ENCODE peak calls at places on chromosomes 13 and 19, in eight cellular contexts. H is NB4, P is A549, C is bronchial epithelial cell, F is breast epithelium, X is colonic mucosa, O is heart right ventricle, M is thyroid gland. U is an unnamed sample.

GRCh38 chr13:102651892-102652291 is 43.0 kb downstream of the METTL21C start:
- DNase-seq in C (no peak), M (peak), O (no peak), F (no peak), H (no peak), X (no peak), P (no peak), U (no peak)

GRCh38 chr13:91142572-91142971 is 204.9 kb upstream of the MIR17HG start:
- DNase-seq in C (peak), X (no peak), F (no peak), P (peak), O (no peak), H (no peak), M (no peak), U (no peak)

GRCh38 chr19:1151037-1151716 is 22.9 kb downstream of the SBNO2 start:
- DNase-seq in C (no peak), P (peak), F (no peak), H (no peak), M (no peak), O (no peak), X (no peak), U (no peak)

GRCh38 chr19:688214-688613 is 7.0 kb downstream of the PRSS57 start:
- DNase-seq in H (no peak), P (no peak), F (no peak), M (no peak), O (no peak), C (no peak), X (no peak), U (no peak)

GRCh38 chr13:21014666-21015170 is 46.7 kb downstream of the LATS2 start:
- DNase-seq in M (peak), F (no peak), C (no peak), O (peak), H (no peak), P (peak), X (no peak), U (no peak)

GRCh38 chr13:75368167-75368566 is 113.8 kb downstream of the TBC1D4 start:
- DNase-seq in H (no peak), P (no peak), X (no peak), C (peak), F (no peak), M (peak), O (no peak), U (no peak)

GRCh38 chr19:3827306-3827705 is 41.1 kb upstream of the MATK start:
- DNase-seq in P (no peak), C (no peak), F (no peak), O (no peak), M (no peak), H (no peak), X (no peak), U (no peak)

GRCh38 chr19:58097783-58098681 is at the start of gene ZSCAN18:
- DNase-seq in M (peak), F (peak), C (peak), O (peak), H (peak), X (peak), P (peak), U (peak)

GRCh38 chr19:30344446-30345425 is 27.4 kb upstream of the ZNF536 start:
- DNase-seq in M (no peak), O (no peak), X (no peak), P (peak), H (peak), F (no peak), C (peak), U (no peak)

GRCh38 chr19:42601811-42602443 is 7.2 kb upstream of the CEACAM8 start:
- DNase-seq in X (no peak), F (no peak), O (no peak), C (peak), P (peak), M (no peak), H (peak), U (no peak)

GRCh38 chr13:26022538-26023292 is 29.1 kb downstream of the SHISA2 start:
- DNase-seq in F (peak), X (no peak), C (peak), M (peak), H (peak), O (peak), P (peak), U (no peak)

GRCh38 chr13:92390217-92390616 is 836.4 kb upstream of the GPC6 start:
- DNase-seq in H (no peak), M (no peak), X (no peak), F (no peak), C (no peak), P (no peak), O (no peak), U (no peak)

DNA sequence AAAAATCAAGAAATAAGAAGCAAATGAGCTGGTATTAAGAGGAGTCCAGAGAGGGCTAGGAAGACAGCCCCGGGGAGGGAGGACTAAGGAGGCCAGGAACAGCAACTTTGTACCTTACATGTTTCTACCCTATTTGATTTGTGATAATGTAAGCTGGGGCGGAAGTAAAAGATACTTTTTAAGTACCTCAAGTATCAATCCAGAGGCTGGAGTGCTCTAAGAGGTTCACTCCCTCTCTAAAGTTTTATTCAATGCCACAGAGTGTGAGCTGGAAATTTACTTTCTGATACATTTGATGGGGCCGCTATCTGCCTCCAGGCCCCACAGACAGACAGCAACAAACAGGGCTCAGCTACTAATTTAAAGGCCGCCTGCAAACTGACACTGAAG is 11.4 kb downstream of the MLLT1 start:
- DNase-seq in C (no peak), M (no peak), O (no peak), P (no peak), F (no peak), X (no peak), H (no peak), U (no peak)
- H3K4me3 ChIP-seq in C (no peak), M (no peak), O (no peak), P (no peak), F (no peak), X (no peak), H (no peak), U (no peak)

DNA sequence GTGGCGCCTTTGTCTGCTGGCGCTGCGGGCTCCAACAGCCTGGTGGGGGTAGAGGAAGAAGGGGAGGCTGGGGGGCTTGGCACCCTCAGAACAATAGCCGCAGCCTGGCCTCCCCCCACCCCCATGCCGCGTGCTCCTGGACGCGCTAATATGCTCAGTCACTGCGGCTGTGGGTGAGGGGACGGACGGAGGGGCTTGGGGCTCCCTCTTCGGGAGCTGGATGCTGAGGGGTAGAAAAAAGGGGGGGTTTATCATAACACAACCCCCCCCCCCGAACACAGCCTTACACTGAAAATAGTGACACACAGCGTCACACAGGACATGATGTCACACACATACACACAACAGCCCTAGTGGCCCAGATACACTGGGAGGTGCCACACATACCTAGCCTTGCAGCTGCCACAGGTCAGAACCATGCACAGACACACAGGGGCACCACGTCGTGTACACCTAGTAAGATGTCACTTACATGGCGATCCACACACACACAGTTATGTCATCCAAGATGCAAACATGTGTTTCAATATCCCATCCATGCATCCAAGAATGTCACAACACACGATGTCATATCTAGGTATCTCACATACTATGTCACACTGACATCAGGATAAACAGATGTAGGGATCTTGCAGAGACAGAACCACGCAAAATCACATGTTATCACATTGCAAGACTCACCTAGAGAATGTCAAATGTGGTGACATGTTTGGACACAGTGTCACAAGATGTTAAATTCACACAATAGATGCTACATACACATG is 760 bp downstream of the MAST1 start:
- DNase-seq in M (no peak), F (no peak), H (no peak), P (no peak), X (no peak), O (no peak), C (no peak), U (no peak)
- H3K4me3 ChIP-seq in M (no peak), F (peak), H (no peak), P (peak), X (no peak), O (no peak), C (peak), U (peak)

GRCh38 chr19:41530184-41530534 is 45.8 kb upstream of the CEACAM21 start:
- DNase-seq in H (no peak), X (no peak), F (no peak), P (no peak), M (no peak), C (no peak), O (no peak), U (no peak)

GRCh38 chr19:41532526-41532925 is 43.4 kb upstream of the CEACAM21 start:
- DNase-seq in C (no peak), P (no peak), X (no peak), O (no peak), F (no peak), H (no peak), M (no peak), U (no peak)

GRCh38 chr19:41531438-41532311 is 44.3 kb upstream of the CEACAM21 start:
- DNase-seq in C (peak), O (peak), X (peak), M (peak), F (peak), H (peak), P (peak), U (peak)

GRCh38 chr19:41529484-41530183 is 46.3 kb upstream of the CEACAM21 start:
- DNase-seq in C (no peak), M (no peak), X (no peak), F (no peak), H (no peak), P (no peak), O (no peak), U (no peak)

DNA sequence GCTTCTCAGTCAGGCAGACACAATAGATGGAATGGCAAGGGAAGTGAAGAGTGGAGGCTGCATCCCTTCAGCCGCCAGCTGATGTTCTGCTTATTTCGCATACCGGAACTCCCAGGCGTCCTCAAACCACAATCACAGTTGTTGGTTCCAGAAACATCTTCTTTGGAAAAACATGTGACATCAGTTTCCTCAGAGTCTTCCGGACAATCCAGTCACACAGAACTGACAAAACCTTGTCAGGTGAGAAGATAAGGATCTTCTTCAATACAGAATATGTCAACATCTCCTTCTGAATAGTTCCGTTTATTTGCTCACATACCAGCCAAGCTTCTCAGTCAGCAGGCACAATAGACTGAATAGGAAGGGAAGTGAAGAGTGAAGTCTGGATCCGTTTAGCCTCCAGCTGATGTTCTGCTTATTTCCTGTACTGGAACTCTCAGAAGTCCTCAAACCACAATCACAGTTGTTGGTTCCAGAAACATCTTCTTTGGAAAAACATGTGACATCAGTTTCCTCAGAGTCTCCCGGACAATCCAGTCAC is 45.1 kb upstream of the CEACAM21 start:
- DNase-seq in X (no peak), M (no peak), P (no peak), F (peak), H (peak), O (no peak), C (no peak), U (no peak)
- H3K4me3 ChIP-seq in X (no peak), M (no peak), P (peak), F (peak), H (no peak), O (no peak), C (no peak), U (no peak)

DNA sequence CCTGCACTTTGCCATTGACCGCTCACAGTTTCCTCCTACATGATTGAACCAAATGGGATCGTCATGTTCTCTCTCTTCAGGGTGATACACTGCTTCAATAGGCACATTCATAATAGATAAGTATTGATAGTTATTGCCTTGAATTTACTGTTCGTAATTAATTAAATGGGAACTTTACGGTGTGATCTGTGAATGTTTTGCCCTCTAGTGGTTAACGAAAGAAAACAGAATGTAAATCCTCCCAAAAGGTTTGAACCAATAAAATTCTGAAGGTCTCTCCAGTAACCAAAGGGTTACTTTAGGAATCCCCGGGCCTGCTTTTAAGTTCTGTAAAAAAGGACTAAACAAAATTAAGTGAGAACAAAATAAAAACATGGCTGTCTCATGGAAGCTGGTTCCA is 389.3 kb downstream of the DACH1 start:
- DNase-seq in H (no peak), F (no peak), P (no peak), M (no peak), O (no peak), C (peak), X (no peak), U (no peak)
- H3K4me3 ChIP-seq in H (no peak), F (no peak), P (no peak), M (no peak), O (no peak), C (no peak), X (no peak), U (no peak)

GRCh38 chr13:76993473-76993872 is 1.6 kb downstream of the CLN5 start:
- DNase-seq in X (no peak), C (no peak), P (no peak), O (no peak), F (no peak), H (no peak), M (no peak), U (no peak)
- H3K4me3 ChIP-seq in X (no peak), C (no peak), P (no peak), O (no peak), F (peak), H (no peak), M (peak), U (no peak)